ENCODE peak calls at places on chromosomes 5 and 9, in nine cellular contexts. U is heart right ventricle; Q is neural progenitor cell; A is CD4-positive, CD25-positive, alpha-beta regulatory T cell; X is uterus; O is GM23248; J is cardiac muscle cell; M is bronchial epithelial cell; C is BE2C. G is an unnamed sample. For H3K36me3, the result is how much of the 10 kb centered on the place peaks cover.

GRCh38 chr9:21683484-21684175 is 118.8 kb upstream of the MTAP start:
- DNase-seq in C (no peak), A (no peak), U (no peak), O (no peak), Q (no peak), J (peak), M (peak), X (no peak), G (no peak)

GRCh38 chr9:87829756-87830155 is 52.9 kb upstream of the SPATA31E1 start:
- DNase-seq in U (no peak), M (no peak), X (no peak), Q (no peak), C (no peak), J (no peak), O (no peak), A (no peak), G (no peak)

GRCh38 chr9:110050925-110051355 is 157.0 kb downstream of the C9orf152 start:
- DNase-seq in X (peak), U (no peak), A (peak), M (peak), C (no peak), O (peak), J (peak), Q (no peak), G (no peak)

GRCh38 chr9:3810231-3810630 is 284.4 kb upstream of the RFX3 start:
- DNase-seq in X (no peak), Q (no peak), A (no peak), M (no peak), J (no peak), O (peak), C (no peak), U (no peak), G (no peak)

GRCh38 chr9:134559013-134559412 is 82.6 kb upstream of the COL5A1 start:
- DNase-seq in Q (no peak), M (no peak), O (no peak), C (no peak), A (no peak), J (no peak), X (peak), U (no peak), G (no peak)

GRCh38 chr9:17134843-17135577 is at the start of gene CNTLN:
- DNase-seq in M (peak), C (peak), Q (peak), O (peak), U (peak), X (peak), J (peak), A (peak), G (peak)

GRCh38 chr5:17238521-17239041 is 21.1 kb downstream of the BASP1 start:
- DNase-seq in A (no peak), X (no peak), Q (no peak), J (peak), O (peak), M (peak), C (no peak), U (no peak), G (no peak)

GRCh38 chr5:178404987-178405386 is 172.4 kb upstream of the PHYKPL start:
- DNase-seq in U (no peak), M (peak), C (no peak), Q (no peak), J (no peak), X (no peak), A (no peak), O (no peak), G (no peak)

GRCh38 chr9:27632254-27632653 is 59.0 kb upstream of the C9orf72 start:
- DNase-seq in Q (no peak), O (no peak), J (no peak), C (no peak), X (no peak), M (peak), U (no peak), A (no peak), G (no peak)

GRCh38 chr5:55176176-55176818 is 3.3 kb upstream of the CDC20B start:
- DNase-seq in A (no peak), O (peak), C (peak), J (peak), M (peak), X (no peak), U (no peak), Q (peak), G (no peak)

GRCh38 chr9:98786750-98787510 is 9.4 kb downstream of the ANKS6 start:
- DNase-seq in C (no peak), U (no peak), Q (no peak), J (no peak), O (no peak), A (no peak), X (peak), M (no peak), G (no peak)

GRCh38 chr5:26012078-26012477 is 1026.3 kb downstream of the CDH9 start:
- DNase-seq in U (no peak), C (no peak), J (no peak), M (no peak), O (no peak), Q (no peak), X (no peak), A (no peak), G (no peak)

GRCh38 chr5:10387690-10388089 is 34.2 kb downstream of the MARCHF6 start:
- DNase-seq in M (peak), J (peak), A (no peak), U (no peak), Q (no peak), C (no peak), O (peak), X (no peak), G (no peak)

GRCh38 chr5:151451626-151452520 is 4.5 kb downstream of the SLC36A1 start:
- DNase-seq in C (no peak), M (peak), O (peak), A (no peak), Q (no peak), U (no peak), J (peak), X (no peak), G (no peak)

GRCh38 chr5:16740046-16740445 is 123.2 kb upstream of the RETREG1 start:
- DNase-seq in U (no peak), Q (peak), A (no peak), M (no peak), O (no peak), X (no peak), J (no peak), C (no peak), G (no peak)

GRCh38 chr5:7517006-7517405 is 121.1 kb downstream of the ADCY2 start:
- DNase-seq in C (no peak), A (no peak), X (no peak), Q (no peak), O (no peak), M (no peak), J (no peak), U (no peak), G (no peak)

GRCh38 chr5:154355141-154355611 is 90.6 kb upstream of the SAP30L start:
- DNase-seq in O (no peak), X (no peak), M (no peak), A (no peak), Q (peak), C (peak), U (peak), J (peak), G (no peak)

GRCh38 chr9:107480386-107480789 is 9.2 kb downstream of the KLF4 start:
- DNase-seq in C (no peak), X (peak), U (no peak), O (peak), J (peak), A (no peak), Q (no peak), M (peak), G (no peak)

GRCh38 chr9:124040935-124041816 is 29.6 kb downstream of the LHX2 start:
- DNase-seq in X (no peak), A (no peak), O (peak), Q (peak), C (peak), M (no peak), J (no peak), U (peak), G (peak)

GRCh38 chr5:37437716-37438115 is 58.6 kb downstream of the WDR70 start:
- DNase-seq in U (no peak), J (peak), X (no peak), Q (no peak), O (peak), C (no peak), M (no peak), A (no peak), G (no peak)

GRCh38 chr9:122228191-122228905 is 409 bp downstream of the LHX6 start:
- DNase-seq in U (no peak), M (no peak), C (no peak), J (no peak), A (no peak), Q (peak), X (no peak), O (peak), G (no peak)

GRCh38 chr5:176501333-176501732 is 35.9 kb downstream of the RNF44 start:
- DNase-seq in U (no peak), C (no peak), J (peak), X (no peak), M (peak), Q (no peak), O (peak), A (no peak), G (no peak)

GRCh38 chr5:179266291-179267070 is 78.8 kb downstream of the ADAMTS2 start:
- DNase-seq in Q (no peak), C (peak), X (peak), A (no peak), M (no peak), J (peak), O (peak), U (no peak), G (no peak)

GRCh38 chr9:72882117-72882775 is 70.6 kb downstream of the ALDH1A1 start:
- DNase-seq in U (peak), C (no peak), A (no peak), M (no peak), O (peak), J (no peak), X (no peak), Q (no peak), G (no peak)

GRCh38 chr5:22850981-22851380 is 2.2 kb downstream of the CDH12 start:
- DNase-seq in U (no peak), Q (no peak), O (no peak), X (no peak), M (no peak), C (no peak), A (no peak), J (no peak), G (no peak)

GRCh38 chr9:83933804-83934203 is 12.6 kb upstream of the KIF27 start:
- DNase-seq in C (no peak), A (no peak), U (no peak), J (peak), X (peak), M (peak), O (peak), Q (no peak), G (no peak)

GRCh38 chr5:96881511-96882115 is 5.3 kb downstream of the ERAP2 start:
- DNase-seq in O (peak), C (no peak), A (no peak), J (peak), Q (no peak), M (peak), U (no peak), X (no peak), G (no peak)

GRCh38 chr5:136046231-136046630 is 17.4 kb downstream of the TGFBI start:
- DNase-seq in Q (no peak), M (no peak), X (no peak), C (no peak), O (no peak), J (no peak), U (no peak), A (no peak), G (no peak)

GRCh38 chr9:134192311-134192950 is 28.1 kb upstream of the RNU6ATAC start:
- DNase-seq in U (no peak), X (peak), J (no peak), M (no peak), O (no peak), A (no peak), C (peak), Q (no peak), G (no peak)

GRCh38 chr9:131721096-131721495 is 18.8 kb downstream of the RAPGEF1 start:
- DNase-seq in M (no peak), U (no peak), Q (no peak), X (no peak), J (no peak), O (no peak), C (no peak), A (no peak), G (no peak)

GRCh38 chr9:93577045-93577939 is 908 bp downstream of the PHF2 start:
- DNase-seq in C (no peak), A (no peak), J (peak), U (peak), X (no peak), M (peak), Q (peak), O (peak), G (peak)

GRCh38 chr5:157511656-157512644 is 51.9 kb downstream of the NIPAL4 start:
- DNase-seq in U (peak), Q (peak), M (peak), A (no peak), C (peak), O (peak), J (peak), X (peak), G (peak)

GRCh38 chr9:124671861-124672260 is 99.2 kb downstream of the NR6A1 start:
- DNase-seq in A (no peak), U (no peak), M (no peak), Q (no peak), X (no peak), C (no peak), J (no peak), O (no peak), G (no peak)

GRCh38 chr9:33287087-33287490 is 3.2 kb upstream of the NFX1 start:
- DNase-seq in C (peak), M (peak), X (peak), U (peak), J (peak), A (peak), O (peak), Q (peak), G (peak)

GRCh38 chr9:115649991-115650472 is 503.6 kb upstream of the PAPPA start:
- DNase-seq in Q (no peak), X (peak), A (no peak), C (no peak), M (no peak), O (peak), J (peak), U (peak), G (no peak)

GRCh38 chr5:10130881-10131280 is 118.8 kb downstream of the ATPSCKMT start:
- DNase-seq in X (no peak), C (no peak), Q (no peak), M (no peak), O (no peak), U (no peak), A (no peak), J (no peak), G (no peak)

GRCh38 chr9:129143031-129143441 is 31.8 kb downstream of the PTPA start:
- DNase-seq in X (peak), C (peak), M (peak), O (peak), A (peak), Q (peak), U (peak), J (peak), G (peak)

GRCh38 chr5:151864349-151864748 is 60.3 kb downstream of the GLRA1 start:
- DNase-seq in U (no peak), Q (peak), O (no peak), M (no peak), J (no peak), C (no peak), A (no peak), X (no peak), G (no peak)

GRCh38 chr9:136358888-136359287 is 4.7 kb downstream of the DNLZ start:
- DNase-seq in J (no peak), Q (no peak), U (no peak), X (no peak), C (no peak), O (no peak), M (no peak), A (no peak), G (no peak)

GRCh38 chr5:124157320-124157719 is 589.1 kb downstream of the ZNF608 start:
- DNase-seq in J (no peak), U (no peak), M (no peak), X (no peak), C (no peak), Q (no peak), O (peak), A (no peak), G (no peak)

GRCh38 chr5:124161286-124161685 is 585.2 kb downstream of the ZNF608 start:
- DNase-seq in C (no peak), M (no peak), O (no peak), X (no peak), U (no peak), Q (no peak), A (no peak), J (no peak), G (no peak)

GRCh38 chr5:124160265-124160664 is 586.2 kb downstream of the ZNF608 start:
- DNase-seq in O (no peak), U (no peak), M (no peak), A (no peak), J (no peak), C (no peak), Q (no peak), X (no peak), G (no peak)

DNA sequence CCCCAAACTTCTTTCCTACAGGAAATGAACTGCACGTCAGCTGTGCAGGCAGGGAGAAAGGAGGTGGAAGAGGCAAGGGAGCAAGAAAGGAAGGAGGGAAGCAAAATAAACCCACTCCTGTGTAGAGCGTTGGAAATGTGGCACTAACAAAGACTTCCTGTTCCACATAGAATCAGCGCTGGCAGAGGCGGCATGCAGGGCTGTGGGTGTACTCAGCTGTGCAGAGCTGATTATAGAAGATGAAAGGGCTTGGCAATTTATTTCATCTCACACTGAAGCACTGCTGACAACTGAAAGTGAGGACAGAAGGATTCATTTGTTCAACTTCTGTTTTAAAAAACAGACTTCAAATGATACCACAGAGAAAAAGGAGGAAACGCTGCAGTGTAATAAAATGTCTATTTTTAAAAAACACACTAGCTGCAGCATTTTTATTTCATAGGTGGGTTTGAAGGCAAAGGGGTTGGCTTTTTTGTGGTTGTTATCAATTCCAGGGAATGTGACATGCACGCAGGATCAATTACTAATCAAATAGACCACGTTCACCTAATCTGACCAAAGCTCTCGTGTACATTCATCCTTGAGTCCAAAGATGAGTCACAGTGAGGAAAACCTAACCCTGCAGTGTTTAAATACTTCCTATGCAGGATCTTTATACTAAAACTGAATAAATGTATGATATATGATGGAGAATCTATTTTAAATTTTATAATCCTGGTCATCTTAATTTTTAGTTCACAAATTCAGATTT is 583.5 kb downstream of the ZNF608 start:
- DNase-seq in J (no peak), O (peak), X (no peak), C (peak), M (peak), A (no peak), Q (peak), U (peak), G (no peak)
- H3K4me3 ChIP-seq in J (no peak), O (peak), X (no peak), C (no peak), M (no peak), A (no peak), Q (no peak), U (no peak), G (no peak)

GRCh38 chr9:97605246-97605645 is 27.9 kb downstream of the TSTD2 start:
- DNase-seq in Q (no peak), M (no peak), C (no peak), U (no peak), A (no peak), O (no peak), X (no peak), J (no peak), G (no peak)
- H3K36me3 ChIP-seq in Q (under half), M (under half), C (half or more), U (half or more), A (half or more), O (under half), X (under half), J (under half), G (under half)

DNA sequence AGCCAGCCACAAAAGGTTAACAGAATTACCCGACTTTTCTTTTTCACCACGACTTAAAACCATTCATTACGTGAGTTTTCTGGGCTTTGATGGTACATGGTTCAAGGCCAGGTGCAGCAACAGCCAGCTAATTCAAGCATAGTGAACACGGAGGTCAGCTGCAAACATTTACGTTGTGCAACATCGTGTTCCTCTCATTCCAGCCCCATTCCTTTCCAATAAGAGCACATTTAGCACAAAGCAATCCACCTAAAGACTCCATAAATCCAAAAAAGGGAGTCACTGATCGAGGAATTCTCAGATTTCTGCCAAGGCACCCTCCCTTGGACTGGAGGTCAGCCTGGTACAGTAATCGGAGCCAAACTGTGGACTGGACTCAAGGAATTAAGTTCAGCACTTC is 14.4 kb downstream of the NREP start:
- DNase-seq in U (no peak), Q (no peak), A (no peak), C (no peak), J (peak), M (peak), X (peak), O (peak), G (no peak)
- H3K4me3 ChIP-seq in U (no peak), Q (no peak), A (no peak), C (no peak), J (no peak), M (no peak), X (no peak), O (peak), G (no peak)

DNA sequence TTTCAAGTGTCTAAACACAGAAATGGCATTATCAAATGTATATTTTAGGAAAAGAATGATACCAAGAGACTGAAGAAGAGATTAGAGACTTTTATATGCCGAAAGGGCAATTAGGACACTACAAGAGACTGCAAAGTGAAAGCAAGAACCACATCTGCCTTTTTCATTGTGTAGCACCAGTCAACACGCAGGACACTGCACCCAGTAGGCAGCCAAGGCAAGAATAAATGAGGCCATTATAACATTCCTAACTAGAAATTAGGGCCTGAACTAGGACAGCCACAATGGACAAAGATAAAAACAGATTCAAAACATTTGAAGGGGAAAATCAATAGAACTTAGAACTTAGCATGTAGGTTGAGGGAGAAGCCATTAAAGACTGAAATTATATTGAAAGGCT is 10.8 kb downstream of the CETN3 start:
- DNase-seq in U (no peak), M (no peak), A (no peak), O (no peak), X (no peak), Q (no peak), C (no peak), J (no peak), G (no peak)
- H3K36me3 ChIP-seq in U (under half), M (under half), A (under half), O (under half), X (under half), Q (under half), C (under half), J (under half), G (under half)

GRCh38 chr9:78031271-78031825 is at the start of gene GNAQ:
- DNase-seq in X (peak), O (peak), M (no peak), J (no peak), Q (peak), U (peak), C (peak), A (no peak), G (no peak)

GRCh38 chr9:78026947-78027346 is 4.7 kb downstream of the GNAQ start:
- DNase-seq in C (no peak), M (peak), A (no peak), X (no peak), U (no peak), J (peak), O (peak), Q (no peak), G (no peak)

GRCh38 chr9:78030553-78031270 is 899 bp downstream of the GNAQ start:
- DNase-seq in O (peak), A (peak), C (peak), J (peak), U (peak), Q (peak), M (no peak), X (peak), G (peak)

GRCh38 chr9:78029601-78030552 is 1.7 kb downstream of the GNAQ start:
- DNase-seq in A (peak), Q (peak), C (peak), U (no peak), X (peak), O (peak), J (peak), M (peak), G (peak)

DNA sequence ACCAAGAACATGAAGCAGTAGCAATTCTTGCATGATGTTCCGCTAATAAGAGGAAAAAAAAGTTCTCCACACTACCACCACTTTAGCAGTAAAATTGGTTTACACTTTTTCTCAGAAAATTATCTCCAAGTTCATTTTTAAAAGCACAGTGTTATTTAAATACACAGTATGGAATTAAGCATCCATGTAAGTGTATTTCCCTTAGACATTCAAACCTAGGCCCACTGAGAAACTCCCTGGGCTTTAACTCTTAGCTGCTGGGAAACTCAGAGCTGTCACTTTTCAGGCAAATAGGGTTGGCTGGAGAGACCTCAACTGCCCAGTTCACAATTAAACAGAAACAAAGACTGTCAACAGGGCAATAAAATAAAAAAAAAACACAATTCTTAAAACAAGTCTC is 2.7 kb downstream of the GNAQ start:
- DNase-seq in U (no peak), A (no peak), O (peak), M (no peak), J (no peak), X (no peak), C (no peak), Q (no peak), G (no peak)
- H3K4me3 ChIP-seq in U (no peak), A (peak), O (peak), M (no peak), J (peak), X (peak), C (peak), Q (peak), G (peak)